ENCODE peak calls at places on chromosomes 5 and 9, in four cellular contexts. H, T, R and Z are unnamed samples.

GRCh38 chr5:137141779-137142178 is 357.3 kb downstream of the SPOCK1 start:
- DNase-seq in H (no peak), T (no peak), R (no peak), Z (no peak)

GRCh38 chr9:113472199-113472598 is 8.7 kb downstream of the RGS3 start:
- DNase-seq in H (no peak), T (no peak), R (no peak), Z (no peak)

GRCh38 chr9:17135578-17135904 is 701 bp downstream of the CNTLN start:
- DNase-seq in H (no peak), T (no peak), R (no peak), Z (peak; percentile 66)

GRCh38 chr9:98442541-98442940 is 187.1 kb upstream of the TBC1D2 start:
- DNase-seq in H (no peak), T (no peak), R (no peak), Z (no peak)

GRCh38 chr5:88145603-88146467 is 122.8 kb downstream of the TMEM161B start:
- DNase-seq in H (peak; percentile 7), T (peak; percentile 14), R (no peak), Z (peak; percentile 83)

GRCh38 chr5:115179068-115179958 is 9.6 kb upstream of the TRIM36 start:
- DNase-seq in H (no peak), T (no peak), R (no peak), Z (peak; percentile 69)

GRCh38 chr5:58671155-58671554 is 88.3 kb downstream of the RAB3C start:
- DNase-seq in H (no peak), T (no peak), R (no peak), Z (no peak)

GRCh38 chr5:147369742-147370374 is 135.0 kb downstream of the STK32A start:
- DNase-seq in H (no peak), T (no peak), R (no peak), Z (peak; percentile 60)

GRCh38 chr9:71752928-71753327 is 15.4 kb downstream of the CEMIP2 start:
- DNase-seq in H (no peak), T (no peak), R (no peak), Z (no peak)

GRCh38 chr9:127311239-127311741 is 46.7 kb downstream of the GARNL3 start:
- DNase-seq in H (peak; percentile 44), T (peak; percentile 30), R (no peak), Z (peak; percentile 69)

GRCh38 chr9:70112981-70113380 is 69.3 kb downstream of the MAMDC2 start:
- DNase-seq in H (no peak), T (peak; percentile 17), R (no peak), Z (no peak)

GRCh38 chr5:140302786-140303639 is at the start of gene PFDN1:
- DNase-seq in H (peak; percentile 98), T (peak; percentile 95), R (peak; percentile 76), Z (peak; percentile 99)

GRCh38 chr5:147819371-147819770 is 12.1 kb downstream of the SPINK1 start:
- DNase-seq in H (no peak), T (no peak), R (no peak), Z (no peak)

GRCh38 chr5:165665735-165666400 is 2160.4 kb downstream of the MAT2B start:
- DNase-seq in H (no peak), T (no peak), R (no peak), Z (no peak)

GRCh38 chr5:38448553-38449350 is 107.7 kb downstream of the LIFR start:
- DNase-seq in H (no peak), T (no peak), R (no peak), Z (no peak)

GRCh38 chr9:70285246-70285645 is 26.5 kb downstream of the SMC5 start:
- DNase-seq in H (no peak), T (no peak), R (no peak), Z (no peak)

GRCh38 chr9:110578896-110579752 is at the start of gene SVEP1:
- DNase-seq in H (no peak), T (no peak), R (no peak), Z (peak; percentile 70)

GRCh38 chr5:177154003-177154643 is 20.6 kb downstream of the NSD1 start:
- DNase-seq in H (no peak), T (no peak), R (no peak), Z (peak; percentile 18)

DNA sequence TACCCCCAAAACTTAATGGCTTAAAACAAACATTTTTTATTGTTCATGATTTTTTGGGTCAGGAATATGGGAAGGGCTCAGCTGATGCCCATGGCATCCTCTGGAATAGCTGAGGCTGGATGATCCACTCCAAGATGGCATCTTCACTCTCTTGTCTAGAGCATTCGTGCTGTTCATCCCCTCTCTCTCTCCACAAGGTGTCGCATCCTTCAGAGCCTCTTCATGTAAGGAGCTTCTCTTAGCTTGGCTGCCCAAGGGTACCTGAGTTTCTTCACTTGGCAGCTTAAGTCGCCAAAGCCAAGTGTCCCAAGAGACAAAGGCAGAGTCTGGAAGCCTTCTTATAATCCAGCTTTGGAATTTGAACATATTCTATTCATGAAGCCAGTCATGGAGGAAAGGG is 294.7 kb downstream of the CHSY3 start:
- DNase-seq in H (no peak), T (peak; percentile 28), R (no peak), Z (peak; percentile 70)
- TF ChIP-seq JUNB in H (no peak), T (no peak), R (no peak), Z (no peak)

DNA sequence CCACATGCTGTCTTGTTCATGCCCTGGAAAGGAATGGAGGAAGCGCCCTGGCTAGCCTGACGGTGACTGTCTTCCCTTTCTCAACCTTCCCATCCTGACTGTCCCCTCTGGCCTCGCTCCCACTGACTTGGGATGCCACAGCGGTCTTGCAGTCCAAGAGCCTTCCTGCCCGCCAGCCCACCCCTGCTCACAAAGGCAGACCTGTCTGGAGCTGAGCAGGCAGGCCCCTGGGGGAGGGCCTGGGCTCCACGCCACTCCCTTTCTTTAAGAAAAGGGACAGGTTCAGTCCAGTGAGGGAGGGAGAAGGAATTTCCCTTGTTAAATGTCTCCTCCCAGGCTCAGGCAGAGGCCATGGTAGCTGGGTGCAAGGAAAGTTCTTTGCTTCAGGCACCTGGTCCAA is 18.1 kb downstream of the FGF1 start:
- DNase-seq in H (no peak), T (no peak), R (no peak), Z (no peak)
- H2AFZ ChIP-seq in H (no peak overlapping the region), T (no peak overlapping the region), R (no peak overlapping the region), Z (no peak overlapping the region)

DNA sequence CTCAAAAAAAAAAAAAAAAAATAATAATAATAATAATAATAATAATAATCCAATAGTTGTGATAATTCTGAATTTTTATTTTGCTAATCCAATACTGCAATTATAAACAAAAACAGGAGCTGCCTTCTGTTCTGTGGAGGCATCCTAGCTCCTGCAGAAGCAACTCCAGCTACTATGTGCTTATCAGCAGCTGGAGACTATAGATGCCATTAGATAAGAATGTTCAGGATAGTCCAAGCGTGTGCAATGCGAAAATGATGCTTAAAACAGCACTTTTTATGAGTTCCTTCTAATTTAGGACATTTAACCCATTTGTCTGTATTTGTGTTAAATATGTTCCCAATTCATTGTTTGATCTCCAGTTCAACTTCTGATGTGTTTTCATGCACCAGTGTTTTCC is 220.6 kb upstream of the RASEF start:
- DNase-seq in H (no peak), T (no peak), R (no peak), Z (no peak)
- H3K27ac ChIP-seq in H (no peak overlapping the region), T (no peak overlapping the region), R (no peak overlapping the region), Z (no peak overlapping the region)

GRCh38 chr5:93611510-93611899 is 28.5 kb downstream of the NR2F1 start:
- DNase-seq in H (no peak), T (no peak), R (no peak), Z (no peak)
- TF ChIP-seq JUNB in H (no peak), T (no peak), R (no peak), Z (no peak)

DNA sequence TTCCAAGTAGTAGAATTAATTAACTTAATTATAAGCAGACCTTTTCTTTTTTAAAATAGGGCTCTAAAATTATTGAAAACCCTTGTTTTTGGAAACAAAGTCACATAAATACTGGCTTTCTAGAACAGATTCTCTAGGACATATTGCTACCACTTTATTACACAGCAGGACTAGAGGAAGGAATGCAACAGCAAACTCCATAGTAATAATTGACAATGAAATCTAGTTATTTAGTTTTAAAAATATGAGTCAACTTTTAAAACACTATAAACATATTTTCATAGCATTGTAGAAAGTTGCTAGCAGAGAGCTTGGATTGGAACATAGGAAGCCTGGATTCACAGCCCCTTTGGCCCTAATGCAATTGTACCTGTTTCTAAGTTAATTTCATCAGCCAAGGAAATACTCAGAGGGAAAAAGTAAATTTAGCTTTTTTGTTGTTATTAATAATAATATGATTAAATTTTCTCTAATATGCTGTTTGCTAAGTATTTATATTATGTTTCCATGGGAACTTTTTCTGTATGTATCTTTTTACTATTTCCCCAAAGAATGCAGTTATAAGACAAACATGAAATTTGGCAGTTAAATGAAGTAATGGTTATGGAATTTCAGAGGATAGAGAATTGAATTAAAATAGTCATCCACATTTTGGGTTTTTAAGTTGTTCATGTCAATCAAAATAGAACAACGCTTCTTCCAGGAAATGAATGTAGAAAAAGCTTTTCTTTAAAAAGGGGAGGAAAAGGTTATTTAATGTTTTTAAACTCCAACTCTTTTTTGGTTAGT is 45.6 kb downstream of the VCAN start:
- DNase-seq in H (no peak), T (no peak), R (no peak), Z (no peak)
- H2AFZ ChIP-seq in H (no peak overlapping the region), T (no peak overlapping the region), R (no peak overlapping the region), Z (no peak overlapping the region)